ENCODE peak calls at places on chromosomes 5 and 9, in four cellular contexts. Y, D, Z and U are unnamed samples.

GRCh38 chr9:4413856-4414255 is 76.4 kb upstream of the SLC1A1 start:
- DNase-seq in Y (no peak), D (no peak), Z (no peak), U (no peak)

GRCh38 chr5:142549834-142550233 is 136.1 kb downstream of the FGF1 start:
- DNase-seq in Y (no peak), D (no peak), Z (no peak), U (no peak)

GRCh38 chr5:74684900-74685851 is at the start of gene HEXB:
- DNase-seq in Y (peak), D (peak), Z (peak), U (peak)

GRCh38 chr5:127959152-127959764 is 124.3 kb upstream of the SLC12A2 start:
- DNase-seq in Y (no peak), D (peak), Z (peak), U (peak)

GRCh38 chr9:89664896-89665329 is 60.1 kb downstream of the GADD45G start:
- DNase-seq in Y (no peak), D (no peak), Z (no peak), U (no peak)

GRCh38 chr5:149128023-149128875 is 13.0 kb upstream of the ABLIM3 start:
- DNase-seq in Y (no peak), D (no peak), Z (peak), U (peak)

GRCh38 chr9:14533867-14534650 is 159.2 kb downstream of the ZDHHC21 start:
- DNase-seq in Y (no peak), D (no peak), Z (no peak), U (no peak)

GRCh38 chr9:26744362-26744965 is 148.1 kb downstream of the CAAP1 start:
- DNase-seq in Y (no peak), D (no peak), Z (peak), U (peak)

GRCh38 chr5:132059696-132060500 is 557 bp upstream of the IL3 start:
- DNase-seq in Y (no peak), D (no peak), Z (no peak), U (no peak)

GRCh38 chr9:23638011-23638410 is 188.0 kb downstream of the ELAVL2 start:
- DNase-seq in Y (no peak), D (no peak), Z (no peak), U (no peak)